ENCODE peak calls at places on chromosome 2, in four cellular contexts. W, L, F and Q are unnamed samples.

GRCh38 chr2:26671691-26672090 is 20.8 kb upstream of the KCNK3 start:
- DNase-seq in L (no peak), F (no peak), W (no peak), Q (no peak)

GRCh38 chr2:229996320-229996719 is 72.4 kb downstream of the SLC16A14 start:
- DNase-seq in L (no peak), F (no peak), W (no peak), Q (no peak)

GRCh38 chr2:23745068-23745725 is 181.7 kb downstream of the ATAD2B start:
- DNase-seq in W (no peak), F (no peak), L (no peak), Q (no peak)

GRCh38 chr2:74458957-74459290 is 686 bp downstream of the WBP1 start:
- DNase-seq in F (no peak), L (no peak), W (no peak), Q (no peak)

GRCh38 chr2:142180820-142181533 is 50.2 kb upstream of the LRP1B start:
- DNase-seq in L (no peak), F (no peak), W (no peak), Q (no peak)

GRCh38 chr2:75564026-75564688 is 3.4 kb upstream of the EVA1A start:
- DNase-seq in W (no peak), L (no peak), F (no peak), Q (no peak)

GRCh38 chr2:242020196-242021004 is 150.9 kb downstream of the RTP5 start:
- DNase-seq in L (no peak), F (peak; percentile 25), W (no peak), Q (no peak)

GRCh38 chr2:239440511-239440959 is 39.7 kb upstream of the HDAC4 start:
- DNase-seq in W (no peak), L (no peak), F (no peak), Q (no peak)

GRCh38 chr2:17850151-17850550 is 28.3 kb upstream of the KCNS3 start:
- DNase-seq in W (no peak), F (no peak), L (no peak), Q (no peak)

GRCh38 chr2:4412637-4413187 is 709.3 kb downstream of the DCDC2C start:
- DNase-seq in W (no peak), F (no peak), L (no peak), Q (no peak)

GRCh38 chr2:21928292-21928691 is 804.5 kb downstream of the TDRD15 start:
- DNase-seq in W (no peak), F (no peak), L (no peak), Q (no peak)

GRCh38 chr2:109189751-109190150 is 60.7 kb downstream of the SH3RF3 start:
- DNase-seq in F (no peak), L (no peak), W (no peak), Q (no peak)

GRCh38 chr2:177495945-177496344 is 103.4 kb downstream of the AGPS start:
- DNase-seq in W (no peak), F (no peak), L (no peak), Q (no peak)

GRCh38 chr2:235170536-235171510 is 219.0 kb downstream of the SH3BP4 start:
- DNase-seq in L (no peak), F (no peak), W (no peak), Q (no peak)

DNA sequence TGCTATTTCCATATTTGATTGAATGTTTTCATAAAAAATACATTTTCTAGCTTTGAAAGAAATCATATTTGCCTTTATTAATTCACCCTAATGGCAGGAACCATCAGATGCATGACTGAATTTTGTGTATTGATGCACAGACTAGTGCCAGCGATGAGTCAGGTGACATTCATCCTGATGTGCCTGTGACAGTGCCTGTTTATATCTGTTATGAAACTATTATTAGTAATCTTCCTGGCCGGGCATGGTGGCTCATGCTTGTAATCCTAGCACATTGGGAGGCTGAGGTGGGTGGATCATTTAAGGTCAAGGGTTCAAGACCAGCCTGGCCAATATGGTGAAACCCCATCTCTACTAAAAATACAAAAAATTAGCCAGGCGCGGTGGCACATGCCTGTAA is 170.0 kb downstream of the TSN start:
- DNase-seq in F (no peak), L (no peak), W (no peak), Q (no peak)
- TF ChIP-seq SPI1 in F (no peak), L (no peak), W (no peak), Q (no peak)

GRCh38 chr2:227153307-227153706 is 10.7 kb downstream of the COL4A4 start:
- DNase-seq in W (no peak), L (no peak), F (no peak), Q (no peak)

GRCh38 chr2:227152093-227152766 is 11.8 kb downstream of the COL4A4 start:
- DNase-seq in F (no peak), L (no peak), W (no peak), Q (no peak)

GRCh38 chr2:227155395-227155794 is 8.6 kb downstream of the COL4A4 start:
- DNase-seq in L (no peak), W (no peak), F (no peak), Q (no peak)

GRCh38 chr2:227153766-227154486 is 10.1 kb downstream of the COL4A4 start:
- DNase-seq in F (no peak), L (no peak), W (no peak), Q (no peak)

DNA sequence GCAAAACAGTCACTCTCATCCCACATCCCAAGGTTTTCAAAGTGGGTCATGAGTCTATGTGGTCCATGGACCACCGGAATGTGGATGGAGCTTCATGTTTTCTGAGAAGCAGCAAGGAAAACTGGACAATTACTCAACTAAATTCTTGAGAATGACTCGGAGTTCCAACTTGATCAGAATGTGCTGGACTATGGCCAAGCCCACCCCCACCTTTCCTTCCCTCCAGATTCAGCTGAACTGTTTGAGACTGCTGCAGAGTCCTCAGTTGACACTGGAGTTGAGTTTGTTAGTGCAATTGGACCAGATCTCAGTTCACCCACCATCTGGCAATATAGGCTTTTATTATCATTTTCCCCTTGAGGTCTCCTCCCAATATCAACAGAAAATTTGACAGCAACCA is 9.0 kb downstream of the COL4A4 start:
- DNase-seq in L (no peak), F (no peak), W (no peak), Q (no peak)
- TF ChIP-seq SPI1 in L (no peak), F (no peak), W (no peak), Q (no peak)

GRCh38 chr2:237344972-237345870 is 68.7 kb downstream of the COL6A3 start:
- DNase-seq in W (no peak), L (no peak), F (no peak), Q (no peak)
- TF ChIP-seq SPI1 in W (no peak), L (no peak), F (no peak), Q (no peak)

GRCh38 chr2:237685408-237685807 is 58.0 kb downstream of the LRRFIP1 start:
- DNase-seq in L (peak; percentile 22), W (no peak), F (no peak), Q (no peak)
- TF ChIP-seq SPI1 in L (no peak), W (no peak), F (no peak), Q (no peak)

GRCh38 chr2:86783615-86784339 is 6.9 kb downstream of the CD8A start:
- DNase-seq in L (no peak), W (peak; percentile 61), F (no peak), Q (peak; percentile 40)
- TF ChIP-seq SPI1 in L (no peak), W (peak; percentile 67), F (no peak), Q (peak; percentile 71)

GRCh38 chr2:132604561-132604960 is 65.4 kb downstream of the LYPD1 start:
- DNase-seq in W (no peak), L (no peak), F (no peak), Q (no peak)

GRCh38 chr2:132607407-132607806 is 62.6 kb downstream of the LYPD1 start:
- DNase-seq in F (no peak), W (no peak), L (no peak), Q (no peak)

GRCh38 chr2:132608222-132608795 is 61.7 kb downstream of the LYPD1 start:
- DNase-seq in W (no peak), F (no peak), L (no peak), Q (no peak)

GRCh38 chr2:132606649-132607048 is 63.4 kb downstream of the LYPD1 start:
- DNase-seq in F (no peak), W (no peak), L (no peak), Q (no peak)

GRCh38 chr2:132605236-132606180 is 64.5 kb downstream of the LYPD1 start:
- DNase-seq in L (no peak), F (no peak), W (no peak), Q (no peak)
- TF ChIP-seq SPI1 in L (no peak), F (no peak), W (no peak), Q (no peak)

GRCh38 chr2:51472783-51473182 is 440.9 kb upstream of the NRXN1 start:
- DNase-seq in F (no peak), L (no peak), W (no peak), Q (no peak)
- TF ChIP-seq SPI1 in F (no peak), L (no peak), W (no peak), Q (no peak)